ENCODE peak calls at places on chromosomes 4 and X, in nine cellular contexts. T is pancreas, Y is A549, J is ovary, W is AG04450, I is mucosa of descending colon, X is uterus, V is PC-3, A is cardiac muscle cell. C is an unnamed sample.

GRCh38 chr4:181582595-181582994 is 660.6 kb upstream of the TENM3 start:
- DNase-seq in J (no peak), A (no peak), W (no peak), V (no peak), T (no peak), X (no peak), I (no peak), Y (no peak), C (no peak)

GRCh38 chrX:154016366-154017076 is 3.2 kb downstream of the IRAK1 start:
- DNase-seq in T (no peak), V (no peak), A (no peak), J (no peak), W (no peak), Y (no peak), X (no peak), I (no peak), C (no peak)

GRCh38 chr4:119328695-119329094 is 6.8 kb upstream of the FABP2 start:
- DNase-seq in V (no peak), Y (no peak), W (no peak), J (no peak), T (no peak), I (no peak), X (no peak), A (no peak), C (no peak)

GRCh38 chr4:156738756-156739155 is 232.8 kb downstream of the PDGFC start:
- DNase-seq in X (no peak), V (no peak), W (no peak), A (no peak), Y (no peak), I (no peak), T (no peak), J (no peak), C (no peak)

GRCh38 chr4:75432683-75433082 is 81.5 kb downstream of the RCHY1 start:
- DNase-seq in W (no peak), A (peak), Y (peak), V (peak), X (no peak), I (no peak), J (no peak), T (no peak), C (peak)

GRCh38 chrX:15564981-15565579 is 35.7 kb downstream of the ACE2 start:
- DNase-seq in A (peak), I (peak), W (peak), J (peak), T (peak), V (peak), Y (peak), X (peak), C (peak)

GRCh38 chrX:122134291-122134690 is 1049.8 kb upstream of the GRIA3 start:
- DNase-seq in X (no peak), J (no peak), Y (no peak), V (no peak), I (no peak), A (no peak), W (no peak), T (no peak), C (no peak)

GRCh38 chr4:74376888-74377483 is 12.0 kb downstream of the EREG start:
- DNase-seq in Y (peak), X (no peak), T (no peak), A (peak), I (no peak), V (peak), W (no peak), J (no peak), C (no peak)

GRCh38 chrX:54042609-54043010 is 1.7 kb downstream of the PHF8 start:
- DNase-seq in X (peak), A (peak), I (peak), Y (peak), V (peak), J (peak), W (no peak), T (peak), C (peak)

GRCh38 chrX:1727531-1728027 is 112.7 kb downstream of the ASMT start:
- DNase-seq in T (no peak), V (peak), A (no peak), I (no peak), X (no peak), J (no peak), Y (peak), W (no peak), C (peak)

GRCh38 chr4:150156543-150156942 is 78.3 kb downstream of the DCLK2 start:
- DNase-seq in W (no peak), A (no peak), V (no peak), J (no peak), T (no peak), I (no peak), Y (no peak), X (no peak), C (no peak)

GRCh38 chr4:108361886-108362285 is 193.2 kb upstream of the LEF1 start:
- DNase-seq in X (no peak), Y (no peak), I (no peak), A (no peak), T (no peak), V (no peak), J (no peak), W (no peak), C (no peak)

GRCh38 chr4:151983854-151984253 is 223.0 kb upstream of the GATB start:
- DNase-seq in Y (no peak), T (peak), W (no peak), A (peak), I (no peak), X (no peak), V (no peak), J (peak), C (no peak)

GRCh38 chrX:20189171-20189570 is 47.5 kb upstream of the EIF1AX start:
- DNase-seq in X (no peak), I (no peak), Y (no peak), A (no peak), T (no peak), J (no peak), V (no peak), W (no peak), C (no peak)

GRCh38 chrX:134743121-134743520 is 84.8 kb upstream of the PLAC1 start:
- DNase-seq in J (no peak), Y (no peak), T (no peak), X (no peak), I (no peak), V (no peak), A (peak), W (no peak), C (no peak)

GRCh38 chr4:77800483-77801259 is 18.5 kb downstream of the CNOT6L start:
- DNase-seq in T (no peak), W (no peak), Y (no peak), J (no peak), I (no peak), V (no peak), A (peak), X (no peak), C (no peak)

GRCh38 chr4:168524006-168524405 is 27.2 kb downstream of the PALLD start:
- DNase-seq in Y (no peak), V (peak), T (no peak), J (no peak), W (peak), A (peak), I (no peak), X (no peak), C (no peak)

GRCh38 chr4:152665691-152666410 is 13.9 kb downstream of the TMEM154 start:
- DNase-seq in T (no peak), V (no peak), I (no peak), W (no peak), Y (no peak), J (no peak), X (no peak), A (no peak), C (no peak)

GRCh38 chr4:140331245-140331644 is 42.2 kb upstream of the SCOC start:
- DNase-seq in X (no peak), T (no peak), J (no peak), W (no peak), Y (no peak), V (no peak), A (no peak), I (no peak), C (no peak)

GRCh38 chr4:140333523-140333922 is 39.9 kb upstream of the SCOC start:
- DNase-seq in J (no peak), I (no peak), A (no peak), T (no peak), X (no peak), W (no peak), Y (no peak), V (no peak), C (no peak)

GRCh38 chr4:140326395-140326993 is 47.0 kb upstream of the SCOC start:
- DNase-seq in X (peak), T (no peak), I (no peak), V (peak), A (peak), Y (peak), W (no peak), J (peak), C (peak)

GRCh38 chr4:140332734-140333133 is 40.7 kb upstream of the SCOC start:
- DNase-seq in Y (no peak), T (no peak), J (no peak), A (no peak), X (no peak), V (no peak), W (no peak), I (no peak), C (no peak)

DNA sequence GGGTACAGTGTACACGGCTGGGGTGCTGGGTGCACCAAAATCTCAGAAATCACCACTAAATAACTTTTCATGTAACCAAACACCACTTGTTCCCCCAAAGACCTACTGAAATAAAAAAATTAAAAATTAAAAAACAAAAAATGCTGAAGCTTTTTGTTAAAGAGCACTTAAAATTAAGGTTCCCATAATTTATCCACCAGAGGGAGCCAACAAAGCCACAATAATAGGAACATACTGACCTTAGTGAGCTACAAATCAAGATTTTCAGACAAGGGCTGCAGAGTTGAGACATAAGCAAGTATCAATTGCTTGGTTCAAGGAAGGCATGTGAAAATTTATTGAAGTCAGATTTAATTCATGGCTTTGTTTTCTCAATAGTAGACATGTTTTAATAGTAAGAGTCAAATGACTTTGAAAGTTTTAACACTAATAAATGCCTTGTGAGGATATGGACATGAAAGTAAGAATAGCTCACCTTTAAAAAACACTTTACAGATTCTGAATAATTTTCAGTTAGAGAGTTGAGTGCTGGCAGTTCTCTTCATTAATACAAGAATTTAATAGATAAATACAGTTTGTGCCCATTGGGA is 43.0 kb upstream of the SCOC start:
- DNase-seq in A (peak), X (no peak), T (no peak), V (peak), J (no peak), W (no peak), Y (peak), I (no peak), C (no peak)
- TF ChIP-seq CTCF in A (peak), X (peak), T (no peak), V (peak), J (no peak), W (peak), Y (peak), I (no peak), C (no peak)

DNA sequence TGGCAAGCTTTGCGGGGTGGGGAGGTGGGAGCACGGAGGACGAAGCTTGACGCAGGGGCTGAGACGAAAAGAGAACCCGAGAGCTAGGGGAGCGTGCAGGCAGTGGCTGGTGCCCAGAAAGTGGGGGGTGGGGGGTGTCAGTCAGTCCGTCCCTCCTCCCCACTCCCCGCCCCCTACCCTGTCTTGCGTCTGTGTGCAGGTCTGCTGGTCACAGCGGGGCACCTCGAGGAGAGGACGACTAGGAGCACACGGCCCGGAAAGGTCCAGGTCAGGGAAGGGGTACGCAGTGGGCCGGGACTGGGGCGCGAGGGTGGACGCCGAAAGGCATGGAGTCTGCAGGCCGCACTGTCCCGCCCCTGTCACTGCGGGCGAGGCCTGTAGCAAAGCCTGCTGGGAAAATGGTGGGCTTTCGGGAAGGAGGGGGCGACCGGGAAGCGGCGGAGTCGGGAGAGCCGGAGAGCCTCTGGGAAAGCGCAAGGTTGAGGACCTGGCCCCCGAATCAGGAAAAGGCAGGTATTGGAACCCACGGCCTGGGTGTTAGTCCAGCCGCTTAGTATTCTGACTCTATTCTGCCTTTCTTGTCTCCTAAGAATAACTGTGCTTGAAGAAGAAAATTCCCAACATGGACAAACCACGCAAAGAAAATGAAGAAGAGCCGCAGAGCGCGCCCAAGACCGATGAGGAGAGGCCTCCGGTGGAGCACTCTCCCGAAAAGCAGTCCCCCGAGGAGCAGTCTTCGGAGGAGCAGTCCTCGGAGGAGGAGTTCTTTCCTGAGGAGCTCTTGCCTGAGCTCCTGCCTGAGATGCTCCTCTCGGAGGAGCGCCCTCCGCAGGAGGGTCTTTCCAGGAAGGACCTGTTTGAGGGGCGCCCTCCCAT is 758 bp downstream of the TCEAL1 start:
- DNase-seq in X (peak), I (peak), A (peak), W (peak), Y (peak), V (peak), J (peak), T (peak), C (peak)
- TF ChIP-seq CTCF in X (peak), I (no peak), A (peak), W (peak), Y (peak), V (peak), J (peak), T (no peak), C (peak)

DNA sequence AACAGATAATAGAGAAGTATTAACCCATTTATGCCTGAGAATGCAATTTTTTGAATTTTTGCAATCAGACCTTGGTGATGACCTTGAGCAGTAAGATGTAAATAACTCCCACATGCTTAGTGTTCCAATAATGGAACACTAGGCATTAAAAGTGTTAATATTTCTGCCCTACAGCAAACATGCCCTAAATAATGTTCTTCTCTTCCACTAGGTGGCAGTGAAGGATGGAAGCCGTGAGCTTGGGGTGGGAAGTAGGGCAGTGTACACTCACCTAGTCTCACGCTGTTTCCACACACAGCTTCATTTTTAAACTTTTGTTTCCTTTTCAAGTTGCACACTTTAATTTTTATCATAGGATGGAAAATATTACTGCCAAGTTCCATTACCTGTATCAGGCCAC is 613.1 kb upstream of the HS3ST1 start:
- DNase-seq in V (no peak), J (no peak), A (peak), I (no peak), W (no peak), X (no peak), T (no peak), Y (no peak), C (no peak)
- TF ChIP-seq CTCF in V (no peak), J (no peak), A (peak), I (no peak), W (no peak), X (no peak), T (no peak), Y (no peak), C (no peak)

GRCh38 chr4:7787681-7788141 is 151.9 kb downstream of the AFAP1 start:
- DNase-seq in X (no peak), A (no peak), V (no peak), I (no peak), Y (no peak), T (no peak), J (no peak), W (no peak), C (no peak)

GRCh38 chr4:7786517-7786916 is 153.1 kb downstream of the AFAP1 start:
- DNase-seq in J (no peak), Y (no peak), A (no peak), V (no peak), X (no peak), I (no peak), T (no peak), W (no peak), C (no peak)

GRCh38 chr4:7788687-7789425 is 150.8 kb downstream of the AFAP1 start:
- DNase-seq in V (no peak), I (no peak), W (no peak), A (peak), X (no peak), J (no peak), T (no peak), Y (no peak), C (no peak)

GRCh38 chr4:7787067-7787466 is 152.6 kb downstream of the AFAP1 start:
- DNase-seq in V (no peak), J (no peak), W (no peak), I (no peak), Y (no peak), X (no peak), T (no peak), A (no peak), C (no peak)

GRCh38 chr4:7788193-7788592 is 151.5 kb downstream of the AFAP1 start:
- DNase-seq in X (no peak), T (no peak), J (no peak), I (no peak), V (no peak), W (no peak), A (no peak), Y (no peak), C (no peak)
- TF ChIP-seq CTCF in X (no peak), T (no peak), J (no peak), I (no peak), V (no peak), W (no peak), A (no peak), Y (no peak), C (no peak)

GRCh38 chr4:28310926-28311325 is 1450.3 kb downstream of the STIM2 start:
- DNase-seq in X (no peak), J (no peak), I (no peak), A (no peak), V (no peak), W (no peak), Y (no peak), T (no peak), C (no peak)
- TF ChIP-seq CTCF in X (no peak), J (no peak), I (no peak), A (no peak), V (no peak), W (no peak), Y (no peak), T (no peak), C (no peak)

DNA sequence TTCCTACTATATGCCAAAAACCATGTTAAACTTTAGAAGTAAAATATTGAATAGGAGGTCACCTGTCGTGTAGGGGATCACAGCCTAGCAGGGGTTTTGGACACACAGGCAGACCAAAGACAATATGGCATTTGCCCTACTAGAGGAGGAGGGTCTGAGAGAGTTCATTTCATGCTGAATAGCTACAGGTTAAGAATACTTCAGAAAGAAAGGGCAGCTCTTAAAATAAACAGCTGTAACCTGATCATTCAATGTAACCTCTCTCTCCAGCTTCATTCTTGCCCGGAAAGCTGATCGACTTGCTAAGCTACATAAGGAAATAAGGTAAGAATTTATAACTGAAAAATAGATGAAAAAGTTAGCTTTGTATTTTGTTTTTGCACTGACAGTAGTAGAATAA is 79.9 kb downstream of the MAOA start:
- DNase-seq in W (no peak), X (no peak), I (no peak), A (no peak), V (no peak), Y (no peak), T (no peak), J (no peak), C (no peak)
- TF ChIP-seq CTCF in W (no peak), X (no peak), I (no peak), A (no peak), V (no peak), Y (no peak), T (no peak), J (no peak), C (no peak)

C was measured in Calu3.